ENCODE peak calls at places on chromosomes 4 and X, in seven cellular contexts. C, E, P, D, S, Q and O are unnamed samples.

GRCh38 chrX:48520976-48521352 is 644 bp upstream of the EBP start:
- DNase-seq in D (no peak), Q (no peak), E (no peak), C (no peak), P (no peak), S (no peak), O (no peak)

GRCh38 chrX:70079870-70080269 is 17.6 kb downstream of the OTUD6A start:
- DNase-seq in P (no peak), Q (no peak), E (no peak), D (no peak), S (no peak), C (peak; percentile 14), O (no peak)

GRCh38 chr4:169628579-169628978 is 8.2 kb downstream of the CLCN3 start:
- DNase-seq in C (no peak), D (no peak), E (no peak), Q (no peak), S (no peak), P (no peak), O (no peak)

GRCh38 chr4:153222790-153223417 is 18.7 kb downstream of the TRIM2 start:
- DNase-seq in Q (no peak), E (peak; percentile 58), P (peak; percentile 59), S (peak; percentile 17), D (no peak), C (peak; percentile 53), O (peak; percentile 67)

GRCh38 chr4:5700459-5700858 is 7.9 kb downstream of the EVC2 start:
- DNase-seq in S (peak; percentile 58), D (no peak), P (no peak), C (no peak), Q (no peak), E (no peak), O (no peak)

GRCh38 chrX:55161581-55161980 is 58.6 kb upstream of the PAGE5 start:
- DNase-seq in D (no peak), E (no peak), Q (no peak), S (no peak), C (peak; percentile 30), P (no peak), O (no peak)

GRCh38 chrX:80004458-80004857 is 10.1 kb upstream of the TBX22 start:
- DNase-seq in C (no peak), E (no peak), S (no peak), Q (no peak), P (no peak), D (no peak), O (no peak)

GRCh38 chrX:17413228-17413627 is 38.2 kb downstream of the NHS start:
- DNase-seq in D (peak; percentile 88), E (no peak), P (no peak), C (peak; percentile 71), S (no peak), Q (no peak), O (no peak)

GRCh38 chr4:86924805-86925204 is 10.0 kb upstream of the AFF1 start:
- DNase-seq in P (no peak), E (no peak), C (peak; percentile 83), D (peak; percentile 86), S (no peak), Q (no peak), O (no peak)

GRCh38 chr4:41887821-41888699 is 47.2 kb upstream of the TMEM33 start:
- DNase-seq in P (no peak), C (peak; percentile 64), E (no peak), D (no peak), Q (peak; percentile 27), S (peak; percentile 43), O (peak; percentile 54)

GRCh38 chrX:39905946-39906345 is 191.8 kb downstream of the BCOR start:
- DNase-seq in Q (no peak), E (no peak), D (no peak), P (no peak), C (no peak), S (no peak), O (no peak)

GRCh38 chrX:14529288-14529989 is at the start of gene GLRA2:
- DNase-seq in C (peak; percentile 6), D (no peak), P (no peak), E (no peak), Q (no peak), S (no peak), O (no peak)

GRCh38 chr4:168421671-168422070 is 58.6 kb downstream of the DDX60L start:
- DNase-seq in S (no peak), Q (no peak), C (peak; percentile 71), E (no peak), P (no peak), D (no peak), O (peak; percentile 27)

GRCh38 chr4:144667500-144667899 is 21.5 kb downstream of the HHIP start:
- DNase-seq in Q (no peak), E (no peak), P (no peak), D (peak; percentile 37), C (peak; percentile 32), S (no peak), O (no peak)

GRCh38 chr4:168711197-168712120 is 214.6 kb downstream of the PALLD start:
- DNase-seq in D (no peak), S (no peak), C (peak; percentile 74), E (no peak), Q (no peak), P (no peak), O (no peak)

GRCh38 chrX:1093586-1094538 is 118.6 kb downstream of the CRLF2 start:
- DNase-seq in Q (no peak), D (no peak), E (no peak), C (no peak), P (no peak), S (no peak), O (no peak)

GRCh38 chr4:87856816-87857215 is 24.0 kb downstream of the MEPE start:
- DNase-seq in P (no peak), Q (no peak), E (no peak), C (no peak), S (no peak), D (peak; percentile 55), O (no peak)

GRCh38 chr4:106898621-106899230 is 137.4 kb downstream of the DKK2 start:
- DNase-seq in Q (no peak), P (no peak), E (no peak), D (peak; percentile 18), S (peak; percentile 38), C (peak; percentile 66), O (peak; percentile 61)

GRCh38 chr4:158810487-158811215 is 41.8 kb downstream of the FNIP2 start:
- DNase-seq in E (no peak), D (no peak), S (no peak), C (peak; percentile 94), Q (no peak), P (no peak), O (no peak)

GRCh38 chr4:184819786-184820185 is 6.0 kb downstream of the ACSL1 start:
- DNase-seq in D (no peak), P (no peak), S (no peak), E (no peak), C (no peak), Q (no peak), O (no peak)

GRCh38 chr4:47933798-47934197 is 19.4 kb upstream of the NFXL1 start:
- DNase-seq in E (no peak), Q (no peak), P (no peak), S (peak; percentile 14), D (no peak), C (peak; percentile 72), O (no peak)

GRCh38 chrX:153819398-153820083 is 10.8 kb downstream of the PDZD4 start:
- DNase-seq in S (no peak), Q (no peak), P (no peak), E (no peak), D (no peak), C (no peak), O (no peak)

GRCh38 chrX:16187024-16187698 is 19.9 kb downstream of the MAGEB17 start:
- DNase-seq in C (no peak), Q (no peak), P (no peak), S (no peak), E (no peak), D (no peak), O (no peak)

GRCh38 chr4:100060765-100061416 is 110.8 kb upstream of the H2AZ1 start:
- DNase-seq in E (no peak), Q (no peak), D (no peak), S (no peak), P (peak; percentile 11), C (no peak), O (no peak)

GRCh38 chr4:181301735-181302380 is 941.3 kb upstream of the TENM3 start:
- DNase-seq in P (no peak), S (peak; percentile 49), E (no peak), Q (no peak), C (peak; percentile 14), D (no peak), O (peak; percentile 60)

GRCh38 chr4:39706334-39706733 is 8.4 kb downstream of the UBE2K start:
- DNase-seq in D (peak; percentile 68), E (no peak), C (peak; percentile 76), Q (no peak), P (no peak), S (no peak), O (peak; percentile 57)

GRCh38 chr4:113636438-113636818 is 125.1 kb downstream of the CAMK2D start:
- DNase-seq in C (no peak), S (no peak), Q (no peak), P (peak; percentile 27), E (peak; percentile 20), D (no peak), O (no peak)

GRCh38 chr4:56654238-56654632 is 26.9 kb downstream of the HOPX start:
- DNase-seq in D (no peak), Q (no peak), C (peak; percentile 49), P (no peak), E (no peak), S (no peak), O (no peak)

GRCh38 chr4:42483426-42484379 is 86.4 kb downstream of the SHISA3 start:
- DNase-seq in C (peak; percentile 62), D (no peak), S (no peak), E (no peak), P (no peak), Q (no peak), O (no peak)

GRCh38 chr4:72951628-72952027 is 117.9 kb downstream of the COX18 start:
- DNase-seq in S (no peak), C (no peak), D (no peak), P (no peak), Q (no peak), E (no peak), O (no peak)